ENCODE peak calls at places on chromosomes 3 and 15, in ten cellular contexts. Q is NCI-H446; Z is activated T-helper 1 cell treated with Interleukin-2 at 50 U/mL for 16 hours; N is mesenchymal stem cell; V is activated effector memory CD4-positive, alpha-beta T cell treated with anti-CD3 and anti-CD28 coated beads, Interleukin-2, amount 50 U/mL, for 16 hours; A is C1 segment of cervical spinal cord; C is activated CD4-positive, alpha-beta T cell treated with anti-CD3 and anti-CD28 coated beads for 48 hours; S is RPMI7951; Y is RPMI8226; E is stimulated activated CD8-positive, alpha-beta memory T cell treated with anti-CD3 and anti-CD28 coated beads, Interleukin-7, amount 100 ng/mL, for 24 hours. X is an unnamed sample.

GRCh38 chr15:31125061-31125460 is 23.5 kb upstream of the TRPM1 start:
- DNase-seq in E (no peak), Y (no peak), N (no peak), C (no peak), A (no peak), Z (no peak), V (no peak), Q (no peak), S (no peak), X (no peak)

GRCh38 chr15:95119041-95119440 is 887.7 kb downstream of the MCTP2 start:
- DNase-seq in Q (no peak), C (no peak), Y (no peak), N (peak; percentile 60), Z (no peak), E (no peak), A (no peak), S (no peak), V (no peak), X (no peak)

GRCh38 chr15:72406936-72407335 is 8.8 kb downstream of the TMEM202 start:
- DNase-seq in A (no peak), Y (no peak), V (no peak), Z (no peak), S (no peak), C (no peak), E (no peak), N (no peak), Q (no peak), X (no peak)

GRCh38 chr15:25863968-25864580 is 947 bp upstream of the ATP10A start:
- DNase-seq in Q (no peak), S (no peak), C (no peak), Z (no peak), E (no peak), N (no peak), V (no peak), Y (no peak), A (no peak), X (no peak)

GRCh38 chr3:12868039-12869024 is 27.0 kb upstream of the RPL32 start:
- DNase-seq in Y (peak; percentile 80), Q (peak; percentile 66), Z (peak; percentile 40), A (peak; percentile 63), E (peak; percentile 17), C (peak; percentile 74), V (peak; percentile 85), N (peak; percentile 93), S (peak; percentile 85), X (peak; percentile 95)

GRCh38 chr3:111667621-111668239 is 72.6 kb upstream of the ZBED2 start:
- DNase-seq in C (peak; percentile 77), V (peak; percentile 85), S (peak; percentile 83), N (peak; percentile 73), A (no peak), Q (no peak), Z (peak; percentile 44), E (peak; percentile 22), Y (peak; percentile 78), X (no peak)

GRCh38 chr3:197592361-197593045 is 36.7 kb upstream of the BDH1 start:
- DNase-seq in Q (no peak), E (no peak), Y (no peak), A (no peak), N (no peak), S (no peak), Z (no peak), V (no peak), C (peak; percentile 34), X (no peak)

GRCh38 chr15:53312707-53313106 is 446.8 kb downstream of the WDR72 start:
- DNase-seq in S (no peak), Z (no peak), Q (no peak), V (no peak), Y (no peak), N (no peak), A (no peak), C (no peak), E (no peak), X (no peak)

GRCh38 chr3:143010024-143010423 is 8.7 kb downstream of the U2SURP start:
- DNase-seq in Z (no peak), Y (no peak), S (no peak), V (no peak), N (no peak), A (no peak), Q (no peak), C (no peak), E (no peak), X (no peak)

GRCh38 chr15:38853608-38854007 is 289.0 kb upstream of the RASGRP1 start:
- DNase-seq in Y (no peak), Z (no peak), Q (no peak), N (peak; percentile 47), A (no peak), C (peak; percentile 31), S (peak; percentile 78), E (no peak), V (peak; percentile 71), X (no peak)

GRCh38 chr3:193605876-193606275 is 12.9 kb downstream of the OPA1 start:
- DNase-seq in V (peak; percentile 69), C (peak; percentile 65), Y (peak; percentile 83), Q (peak; percentile 75), N (peak; percentile 77), E (no peak), S (peak; percentile 72), Z (no peak), A (no peak), X (no peak)

GRCh38 chr15:98889930-98890695 is 117.5 kb downstream of the PGPEP1L start:
- DNase-seq in V (no peak), S (peak; percentile 90), N (peak; percentile 95), E (no peak), A (no peak), C (no peak), Z (no peak), Y (no peak), Q (no peak), X (no peak)

GRCh38 chr3:47421741-47422649 is 41.2 kb downstream of the PTPN23 start:
- DNase-seq in Y (peak; percentile 58), E (no peak), C (peak; percentile 45), Z (no peak), Q (peak; percentile 39), S (peak; percentile 26), A (no peak), V (no peak), N (peak; percentile 37), X (peak; percentile 79)

GRCh38 chr3:59334585-59334984 is 284.8 kb upstream of the CFAP20DC start:
- DNase-seq in V (no peak), Y (no peak), Q (no peak), C (no peak), N (peak; percentile 80), A (no peak), E (no peak), Z (no peak), S (no peak), X (no peak)

GRCh38 chr3:67647390-67647878 is 7.0 kb downstream of the SUCLG2 start:
- DNase-seq in V (no peak), N (peak; percentile 99), S (peak; percentile 99), C (no peak), Z (no peak), Q (no peak), E (no peak), Y (no peak), A (no peak), X (no peak)

GRCh38 chr3:38039101-38039898 is at the start of gene DLEC1:
- DNase-seq in Q (no peak), N (peak; percentile 69), E (peak; percentile 56), V (peak; percentile 92), A (no peak), Y (peak; percentile 83), S (peak; percentile 73), C (peak; percentile 87), Z (peak; percentile 75), X (peak; percentile 93)

X was measured in posterior vena cava.